ENCODE peak calls at places on chromosomes 7 and 10, in four cellular contexts. T is A673, H is fibroblast of lung, Z is HCT116. A is an unnamed sample.

GRCh38 chr10:47253651-47254375 is 46.2 kb upstream of the GDF10 start:
- DNase-seq in Z (no peak), T (no peak), H (peak; percentile 52), A (no peak)

GRCh38 chr7:129925416-129926002 is 27.3 kb downstream of the UBE2H start:
- DNase-seq in H (no peak), T (no peak), Z (no peak), A (no peak)

GRCh38 chr10:115171392-115171960 is 78.3 kb downstream of the ATRNL1 start:
- DNase-seq in T (peak; percentile 30), H (peak; percentile 38), Z (peak; percentile 7), A (peak; percentile 28)

GRCh38 chr7:100874300-100874576 is 665 bp upstream of the SRRT start:
- DNase-seq in Z (no peak), H (no peak), T (no peak), A (no peak)

GRCh38 chr7:55365103-55365679 is at the start of gene LANCL2:
- DNase-seq in T (no peak), Z (no peak), H (peak; percentile 40), A (peak; percentile 40)

GRCh38 chr10:129761573-129761972 is 202.5 kb downstream of the EBF3 start:
- DNase-seq in Z (no peak), T (no peak), H (no peak), A (no peak)

GRCh38 chr7:150665075-150665794 is 20.3 kb upstream of the GIMAP2 start:
- DNase-seq in H (no peak), T (no peak), Z (no peak), A (peak; percentile 7)

GRCh38 chr10:118108194-118109026 is 61.7 kb upstream of the RAB11FIP2 start:
- DNase-seq in T (peak; percentile 13), H (peak; percentile 7), Z (no peak), A (no peak)

GRCh38 chr10:21292763-21293517 is 232.5 kb downstream of the SKIDA1 start:
- DNase-seq in H (peak; percentile 98), Z (peak; percentile 95), T (peak; percentile 98), A (peak; percentile 92)

GRCh38 chr10:37535459-37536246 is 321.8 kb downstream of the ZNF248 start:
- DNase-seq in Z (no peak), T (no peak), H (no peak), A (peak; percentile 83)

GRCh38 chr7:82633592-82633991 is 190.0 kb upstream of the CACNA2D1 start:
- DNase-seq in T (no peak), Z (no peak), H (no peak), A (no peak)

GRCh38 chr10:8790390-8790789 is 735.9 kb downstream of the GATA3 start:
- DNase-seq in H (no peak), Z (no peak), T (no peak), A (no peak)

GRCh38 chr7:17599733-17600685 is 301.6 kb downstream of the AHR start:
- DNase-seq in Z (no peak), T (peak; percentile 64), H (peak; percentile 90), A (peak; percentile 95)

GRCh38 chr7:134434701-134435100 is 24.2 kb downstream of the AKR1B1 start:
- DNase-seq in T (no peak), Z (no peak), H (no peak), A (no peak)

GRCh38 chr7:128262273-128263028 is 21.4 kb downstream of the LEP start:
- DNase-seq in H (no peak), Z (no peak), T (no peak), A (no peak)

GRCh38 chr10:62019685-62020361 is 118.3 kb downstream of the ARID5B start:
- DNase-seq in H (no peak), Z (no peak), T (peak; percentile 58), A (no peak)

GRCh38 chr10:62019013-62019684 is 117.7 kb downstream of the ARID5B start:
- DNase-seq in T (peak; percentile 40), H (no peak), Z (no peak), A (no peak)

GRCh38 chr10:62021116-62021515 is 119.6 kb downstream of the ARID5B start:
- DNase-seq in T (no peak), H (no peak), Z (no peak), A (no peak)

GRCh38 chr10:62021978-62022802 is 120.7 kb downstream of the ARID5B start:
- DNase-seq in T (no peak), Z (no peak), H (no peak), A (no peak)

GRCh38 chr10:62020362-62020730 is 118.8 kb downstream of the ARID5B start:
- DNase-seq in H (no peak), T (peak; percentile 71), Z (no peak), A (no peak)
- H3K27ac ChIP-seq in H (no peak overlapping the region), T (peak overlapping the region; percentile 63), Z (no peak overlapping the region), A (no peak overlapping the region)

DNA sequence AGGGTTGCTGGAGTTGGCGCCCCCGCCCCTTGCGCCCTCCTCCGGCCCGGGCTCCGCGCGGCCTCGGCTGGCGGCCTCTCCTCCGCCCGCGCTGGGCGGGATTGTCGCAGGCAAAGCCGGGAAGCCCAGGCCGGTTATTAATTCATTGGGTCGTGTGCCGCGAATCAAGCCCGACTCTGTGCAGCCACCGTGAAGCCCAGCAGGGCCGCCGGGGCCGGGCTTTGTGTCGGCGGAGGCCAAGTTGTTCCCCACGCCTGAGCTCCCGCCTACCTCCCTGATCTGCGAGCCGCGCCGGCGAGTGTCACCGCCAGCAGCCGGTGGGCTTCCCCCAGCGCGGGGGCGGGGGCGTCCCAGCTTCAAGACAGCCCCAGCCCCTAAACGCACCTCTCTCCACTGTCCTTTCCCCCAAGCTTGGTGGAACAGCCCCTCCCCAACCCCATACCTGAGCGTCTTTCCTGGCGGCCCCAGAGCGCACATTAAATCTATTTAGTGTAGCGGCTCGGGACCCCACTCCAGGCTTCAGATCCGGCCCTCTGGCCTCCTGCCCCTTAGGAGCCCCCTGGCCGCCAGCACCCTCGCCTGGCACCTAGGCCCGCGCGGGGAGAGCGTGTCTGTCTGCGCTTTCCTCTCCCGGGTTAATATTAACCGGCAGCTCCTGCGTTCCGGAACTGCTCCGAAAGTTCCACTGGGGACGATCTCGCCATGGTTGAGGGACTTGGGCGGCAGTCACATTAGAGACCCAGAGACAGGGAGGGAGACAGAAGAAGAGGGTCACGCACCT is 3.5 kb downstream of the SHH start:
- DNase-seq in Z (no peak), H (no peak), T (no peak), A (peak; percentile 14)
- TF ChIP-seq EZH2 in Z (no peak), H (no peak), T (peak; percentile 95), A (no peak)

GRCh38 chr10:5556576-5556975 is 31.8 kb downstream of the CALML3 start:
- DNase-seq in Z (no peak), T (no peak), H (no peak), A (no peak)

GRCh38 chr10:5555031-5555510 is 30.3 kb downstream of the CALML3 start:
- DNase-seq in T (no peak), H (peak; percentile 24), Z (no peak), A (no peak)

GRCh38 chr10:5555881-5556280 is 31.1 kb downstream of the CALML3 start:
- DNase-seq in T (no peak), Z (no peak), H (no peak), A (no peak)

GRCh38 chr10:5557799-5558771 is 33.3 kb downstream of the CALML3 start:
- DNase-seq in H (no peak), T (no peak), Z (no peak), A (no peak)

GRCh38 chr10:5557040-5557721 is 32.4 kb downstream of the CALML3 start:
- DNase-seq in H (no peak), T (no peak), Z (no peak), A (no peak)
- H3K27ac ChIP-seq in H (no peak overlapping the region), T (no peak overlapping the region), Z (no peak overlapping the region), A (no peak overlapping the region)

GRCh38 chr10:23186178-23186577 is 5.9 kb upstream of the PTF1A start:
- DNase-seq in H (no peak), Z (no peak), T (no peak), A (no peak)
- TF ChIP-seq EZH2 in H (no peak), Z (no peak), T (no peak), A (no peak)

DNA sequence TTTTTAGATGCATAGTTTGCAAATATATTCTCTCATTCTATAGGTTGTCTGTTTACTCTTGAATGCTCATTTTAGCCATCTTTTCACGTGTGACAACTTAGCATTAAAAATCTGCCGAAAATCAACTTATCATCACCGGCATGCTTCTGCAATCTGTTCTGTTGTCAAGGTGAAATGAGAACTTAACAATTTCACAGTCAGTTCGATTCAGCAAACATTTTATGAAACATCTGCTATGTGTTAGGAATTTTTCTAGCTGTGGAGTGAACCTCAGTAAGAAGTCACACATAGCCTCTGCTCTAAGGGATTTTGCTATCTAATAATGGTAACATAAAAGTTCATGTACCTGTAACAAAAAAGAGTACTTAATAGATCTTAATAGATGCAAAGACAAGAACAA is 256.1 kb downstream of the ZWINT start:
- DNase-seq in T (no peak), H (no peak), Z (no peak), A (no peak)
- H3K27ac ChIP-seq in T (no peak overlapping the region), H (no peak overlapping the region), Z (no peak overlapping the region), A (no peak overlapping the region)